ENCODE peak calls at places on chromosomes 16 and 17, in four cellular contexts. D is GM23248; W is H7; Z is stimulated activated CD4-positive, alpha-beta T cell treated with anti-CD3 and anti-CD28 coated beads, TNF-alpha, amount 100 ng/mL, for 48 hours. O is an unnamed sample.

GRCh38 chr16:2038359-2039285 is 9.0 kb downstream of the NTHL1 start:
- DNase-seq in D (no peak), W (peak; percentile 84), Z (no peak), O (no peak)

GRCh38 chr17:27384721-27385120 is 71.5 kb upstream of the KSR1 start:
- DNase-seq in D (peak; percentile 67), W (no peak), Z (no peak), O (no peak)

GRCh38 chr16:17416461-17417221 is 54.1 kb downstream of the XYLT1 start:
- DNase-seq in D (peak; percentile 67), W (peak; percentile 70), Z (peak; percentile 54), O (peak; percentile 71)

GRCh38 chr17:68676856-68677255 is 75.7 kb upstream of the FAM20A start:
- DNase-seq in D (no peak), W (no peak), Z (no peak), O (no peak)

GRCh38 chr17:1957037-1957436 is 68.1 kb downstream of the RTN4RL1 start:
- DNase-seq in D (peak; percentile 24), W (no peak), Z (no peak), O (no peak)

GRCh38 chr17:77827039-77827438 is 131.5 kb upstream of the TNRC6C start:
- DNase-seq in D (no peak), W (no peak), Z (no peak), O (no peak)

GRCh38 chr16:58678716-58679115 is 5.9 kb downstream of the SLC38A7 start:
- DNase-seq in D (peak; percentile 72), W (peak; percentile 19), Z (no peak), O (no peak)

GRCh38 chr16:5314377-5314776 is 216.8 kb upstream of the EEF2KMT start:
- DNase-seq in D (no peak), W (no peak), Z (no peak), O (no peak)

GRCh38 chr17:15954222-15954621 is 9.3 kb downstream of the ADORA2B start:
- DNase-seq in D (peak; percentile 95), W (no peak), Z (no peak), O (no peak)

GRCh38 chr17:2064980-2065785 is 10.3 kb downstream of the HIC1 start:
- DNase-seq in D (peak; percentile 85), W (peak; percentile 95), Z (no peak), O (peak; percentile 59)

GRCh38 chr16:12257926-12258561 is 281.5 kb downstream of the SNX29 start:
- DNase-seq in D (no peak), W (peak; percentile 43), Z (no peak), O (no peak)

GRCh38 chr17:73874008-73874407 is 229.8 kb upstream of the SDK2 start:
- DNase-seq in D (no peak), W (no peak), Z (no peak), O (no peak)

GRCh38 chr17:4066210-4066609 is 76.6 kb downstream of the ZZEF1 start:
- DNase-seq in D (no peak), W (no peak), Z (no peak), O (no peak)

GRCh38 chr17:1019451-1019850 is 22.5 kb downstream of the TIMM22 start:
- DNase-seq in D (no peak), W (no peak), Z (no peak), O (no peak)

GRCh38 chr16:86222541-86222940 is 287.8 kb upstream of the FOXF1 start:
- DNase-seq in D (peak; percentile 61), W (no peak), Z (no peak), O (no peak)

GRCh38 chr17:68613739-68614298 is 12.7 kb upstream of the FAM20A start:
- DNase-seq in D (peak; percentile 74), W (peak; percentile 40), Z (peak; percentile 47), O (no peak)

GRCh38 chr16:72827907-72828306 is 220.0 kb downstream of the ZFHX3 start:
- DNase-seq in D (no peak), W (no peak), Z (no peak), O (no peak)

GRCh38 chr16:17921357-17921978 is 415.1 kb downstream of the NPIPA8 start:
- DNase-seq in D (peak; percentile 2), W (peak; percentile 38), Z (peak; percentile 43), O (peak; percentile 19)

GRCh38 chr17:49557204-49558024 is 18.3 kb upstream of the NXPH3 start:
- DNase-seq in D (peak; percentile 67), W (peak; percentile 80), Z (no peak), O (no peak)

GRCh38 chr17:51422634-51423033 is 162.3 kb downstream of the UTP18 start:
- DNase-seq in D (no peak), W (no peak), Z (no peak), O (no peak)

GRCh38 chr17:40791808-40792436 is 7.8 kb downstream of the KRT28 start:
- DNase-seq in D (peak; percentile 73), W (peak; percentile 40), Z (no peak), O (no peak)

GRCh38 chr16:30889721-30890120 is 4.2 kb downstream of the BCL7C start:
- DNase-seq in D (no peak), W (no peak), Z (no peak), O (no peak)

GRCh38 chr16:84155226-84155625 is 10.1 kb downstream of the DNAAF1 start:
- DNase-seq in D (no peak), W (no peak), Z (no peak), O (no peak)

GRCh38 chr16:19691161-19691850 is 26.7 kb downstream of the KNOP1 start:
- DNase-seq in D (peak; percentile 35), W (no peak), Z (no peak), O (no peak)

GRCh38 chr17:79023886-79024771 is at the start of gene C1QTNF1:
- DNase-seq in D (peak; percentile 78), W (peak; percentile 96), Z (peak; percentile 26), O (peak; percentile 62)

GRCh38 chr16:62853887-62854286 is 817.6 kb upstream of the CDH8 start:
- DNase-seq in D (no peak), W (no peak), Z (no peak), O (no peak)

GRCh38 chr16:1193143-1193824 is 31.8 kb downstream of the TPSG1 start:
- DNase-seq in D (no peak), W (peak; percentile 68), Z (no peak), O (no peak)